ENCODE peak calls at places on chromosomes 7 and 10, in six cellular contexts. E is iPS DF 6.9, U is transverse colon, P is lower lobe of right lung, X is tibial nerve, C is colonic mucosa. I is an unnamed sample. For H3K9me3, the result is how much of the 10 kb centered on the place peaks cover.

GRCh38 chr10:73814896-73815718 is 3.7 kb upstream of the NDST2 start:
- DNase-seq in E (no peak), U (no peak), P (no peak), X (no peak), C (no peak), I (no peak)

GRCh38 chr10:102064868-102065560 is at the start of gene HPS6:
- DNase-seq in E (peak), U (peak), P (peak), X (peak), C (peak), I (peak)

GRCh38 chr10:75049316-75050285 is 61.9 kb upstream of the SAMD8 start:
- DNase-seq in E (no peak), U (no peak), P (no peak), X (no peak), C (no peak), I (no peak)

GRCh38 chr10:30701471-30702173 is 72.1 kb upstream of the LYZL2 start:
- DNase-seq in E (no peak), U (peak), P (no peak), X (no peak), C (peak), I (no peak)

GRCh38 chr7:18162653-18163052 is 135.0 kb upstream of the PRPS1L1 start:
- DNase-seq in E (no peak), U (no peak), P (no peak), X (no peak), C (no peak), I (no peak)

GRCh38 chr10:92124524-92125168 is 166.2 kb downstream of the CPEB3 start:
- DNase-seq in E (no peak), U (peak), P (no peak), X (no peak), C (peak), I (no peak)

GRCh38 chr7:105656922-105657521 is 75.7 kb upstream of the EFCAB10 start:
- DNase-seq in E (no peak), U (peak), P (no peak), X (peak), C (peak), I (no peak)

GRCh38 chr10:59829601-59830000 is 76.3 kb upstream of the MRLN start:
- DNase-seq in E (no peak), U (no peak), P (no peak), X (no peak), C (no peak), I (no peak)

GRCh38 chr7:155183655-155184054 is 113.5 kb downstream of the HTR5A start:
- DNase-seq in E (no peak), U (no peak), P (no peak), X (no peak), C (no peak), I (no peak)

GRCh38 chr10:121813857-121814256 is 114.0 kb downstream of the ATE1 start:
- DNase-seq in E (no peak), U (no peak), P (no peak), X (no peak), C (no peak), I (no peak)

GRCh38 chr10:96376483-96376882 is 17.7 kb upstream of the OPALIN start:
- DNase-seq in E (no peak), U (no peak), P (no peak), X (no peak), C (no peak), I (no peak)

GRCh38 chr10:1253476-1254353 is 197.5 kb downstream of the WDR37 start:
- DNase-seq in E (no peak), U (no peak), P (no peak), X (no peak), C (no peak), I (no peak)

GRCh38 chr10:77086081-77086480 is 551.5 kb downstream of the KCNMA1 start:
- DNase-seq in E (no peak), U (no peak), P (no peak), X (no peak), C (no peak), I (no peak)

GRCh38 chr10:78457804-78458483 is 424.3 kb downstream of the RPS24 start:
- DNase-seq in E (no peak), U (no peak), P (no peak), X (no peak), C (no peak), I (peak)

GRCh38 chr10:18204050-18204449 is 63.8 kb downstream of the CACNB2 start:
- DNase-seq in E (no peak), U (no peak), P (no peak), X (no peak), C (no peak), I (no peak)

GRCh38 chr7:5082806-5083205 is 37.1 kb downstream of the RBAK start:
- DNase-seq in E (no peak), U (no peak), P (no peak), X (no peak), C (no peak), I (no peak)

GRCh38 chr7:67301667-67302066 is 305.0 kb downstream of the TYW1 start:
- DNase-seq in E (no peak), U (no peak), P (no peak), X (no peak), C (no peak), I (no peak)

GRCh38 chr10:122060250-122060649 is 71.3 kb downstream of the TACC2 start:
- DNase-seq in E (no peak), U (peak), P (no peak), X (no peak), C (peak), I (no peak)

GRCh38 chr7:48426966-48427555 is 255.8 kb downstream of the ABCA13 start:
- DNase-seq in E (no peak), U (peak), P (no peak), X (no peak), C (peak), I (no peak)

GRCh38 chr10:31426425-31426824 is 107.4 kb downstream of the ZEB1 start:
- DNase-seq in E (no peak), U (no peak), P (no peak), X (no peak), C (no peak), I (no peak)

GRCh38 chr10:69285699-69286098 is 7.4 kb downstream of the HK1 start:
- DNase-seq in E (no peak), U (no peak), P (no peak), X (no peak), C (no peak), I (no peak)

GRCh38 chr7:79293655-79294142 is 159.8 kb downstream of the MAGI2 start:
- DNase-seq in E (no peak), U (peak), P (peak), X (no peak), C (peak), I (no peak)

GRCh38 chr7:13159467-13160184 is 472.2 kb downstream of the ARL4A start:
- DNase-seq in E (no peak), U (no peak), P (no peak), X (no peak), C (no peak), I (no peak)

GRCh38 chr10:137606-138005 is 2.4 kb downstream of the ZMYND11 start:
- DNase-seq in E (no peak), U (no peak), P (no peak), X (no peak), C (no peak), I (no peak)

GRCh38 chr7:15906436-15906835 is 220.0 kb upstream of the MEOX2 start:
- DNase-seq in E (no peak), U (no peak), P (peak), X (no peak), C (no peak), I (no peak)

GRCh38 chr10:90047243-90047729 is 345.9 kb downstream of the KIF20B start:
- DNase-seq in E (no peak), U (no peak), P (no peak), X (no peak), C (no peak), I (no peak)

GRCh38 chr10:80252296-80252887 is 37.1 kb downstream of the MAT1A start:
- DNase-seq in E (no peak), U (no peak), P (no peak), X (no peak), C (no peak), I (no peak)

GRCh38 chr10:83706120-83706519 is 433.2 kb upstream of the GHITM start:
- DNase-seq in E (no peak), U (no peak), P (no peak), X (no peak), C (no peak), I (no peak)

GRCh38 chr10:83706952-83707582 is 432.2 kb upstream of the GHITM start:
- DNase-seq in E (no peak), U (no peak), P (no peak), X (no peak), C (no peak), I (no peak)

GRCh38 chr10:83698899-83699298 is 440.4 kb upstream of the GHITM start:
- DNase-seq in E (no peak), U (no peak), P (no peak), X (no peak), C (no peak), I (no peak)

DNA sequence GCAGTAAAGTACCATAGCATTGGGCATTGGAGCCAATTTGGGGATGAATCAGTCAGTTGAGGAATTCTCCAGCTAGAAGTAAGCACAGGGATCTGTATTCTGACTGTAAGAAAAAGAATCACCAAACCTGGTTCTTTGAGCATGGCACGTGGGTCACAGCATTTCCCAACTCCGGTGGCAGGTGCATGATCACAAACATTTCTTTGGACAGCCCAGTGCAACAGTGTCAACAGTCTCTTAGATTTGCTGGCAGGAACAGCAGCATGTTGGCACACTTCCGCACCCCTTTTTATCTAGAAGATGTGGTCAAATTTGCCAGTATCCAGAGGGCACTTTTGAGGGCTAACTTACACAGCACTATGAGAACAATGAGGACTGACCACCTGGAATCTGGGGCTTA is 437.5 kb upstream of the GHITM start:
- DNase-seq in E (no peak), U (no peak), P (no peak), X (no peak), C (no peak), I (no peak)
- H3K9me3 ChIP-seq in E (under half), U (under half), P (under half), X (under half), C (under half), I (under half)

DNA sequence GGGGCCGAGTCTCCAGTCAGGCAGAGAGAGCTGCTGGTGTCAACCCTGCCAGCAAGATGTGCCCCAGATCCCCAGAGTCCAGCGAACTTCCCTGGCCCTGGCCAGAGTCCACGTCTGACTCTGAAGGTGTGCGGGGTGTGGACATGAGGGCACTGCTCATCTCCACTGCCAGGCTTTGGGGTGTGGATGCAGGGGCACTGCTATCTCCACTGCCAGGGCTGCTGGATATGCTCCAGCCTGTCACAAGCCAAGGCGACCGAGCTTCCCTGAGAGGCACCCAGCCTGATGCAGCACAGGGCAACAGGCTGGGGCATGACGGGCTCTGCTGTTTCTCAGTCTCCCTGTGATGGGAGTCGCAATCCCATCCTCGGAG is 596.8 kb downstream of the PTPRN2 start:
- DNase-seq in E (no peak), U (no peak), P (no peak), X (no peak), C (no peak), I (no peak)
- H3K9me3 ChIP-seq in E (under half), U (under half), P (under half), X (under half), C (under half), I (under half)

DNA sequence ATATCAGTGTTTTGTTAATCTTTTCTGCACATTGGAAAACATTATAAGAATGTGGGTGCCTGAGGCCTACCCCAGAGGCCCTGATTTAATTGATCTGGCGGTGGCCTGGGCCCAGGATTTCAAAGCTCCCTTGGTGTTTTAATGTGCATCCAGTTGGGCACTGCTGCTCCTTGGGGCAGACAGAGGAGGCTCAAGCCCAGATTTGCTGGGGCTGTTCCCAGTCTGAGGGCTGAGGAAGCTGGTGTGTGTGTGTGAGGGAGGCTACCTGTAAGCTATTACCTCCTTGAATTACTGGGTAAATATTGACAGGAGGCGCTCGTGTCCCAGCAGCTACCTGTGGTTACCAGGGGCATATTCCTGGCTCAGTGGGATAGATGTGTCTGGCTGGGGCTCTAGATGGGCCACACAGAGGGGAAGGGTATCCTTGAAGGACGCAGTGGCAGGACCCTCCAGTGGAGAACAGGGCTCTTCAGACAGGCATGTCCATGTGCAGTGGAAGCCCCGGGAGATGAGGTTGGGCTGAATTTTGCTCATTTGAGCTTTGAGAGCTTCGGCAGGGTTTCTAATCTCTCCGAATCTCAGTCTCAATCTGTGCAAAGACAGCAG is 975.4 kb upstream of the ZNF722 start:
- DNase-seq in E (no peak), U (no peak), P (no peak), X (no peak), C (no peak), I (no peak)
- H3K9me3 ChIP-seq in E (under half), U (under half), P (under half), X (half or more), C (under half), I (under half)

DNA sequence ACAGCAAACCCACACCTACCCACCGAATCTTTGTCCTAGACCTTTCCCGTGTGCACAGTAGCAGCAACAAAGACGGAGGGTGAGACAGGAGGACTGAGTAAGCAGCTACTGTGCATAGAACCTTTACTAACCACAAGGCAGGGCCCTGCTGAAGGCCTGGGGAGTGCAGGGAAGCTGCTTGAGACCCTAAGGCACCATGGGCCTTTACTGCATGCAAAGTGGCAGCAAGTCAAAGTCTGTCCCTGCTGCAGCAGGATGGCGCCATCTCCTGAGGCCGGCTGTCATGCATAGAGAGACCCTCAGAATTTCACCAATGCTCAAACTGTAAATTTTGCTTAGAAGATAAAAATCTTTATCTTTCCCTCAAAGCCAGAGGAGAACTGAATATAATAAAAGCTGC is 610.5 kb downstream of the ACTR3B start:
- DNase-seq in E (no peak), U (no peak), P (no peak), X (no peak), C (no peak), I (no peak)
- H3K9me3 ChIP-seq in E (under half), U (under half), P (under half), X (under half), C (under half), I (under half)

DNA sequence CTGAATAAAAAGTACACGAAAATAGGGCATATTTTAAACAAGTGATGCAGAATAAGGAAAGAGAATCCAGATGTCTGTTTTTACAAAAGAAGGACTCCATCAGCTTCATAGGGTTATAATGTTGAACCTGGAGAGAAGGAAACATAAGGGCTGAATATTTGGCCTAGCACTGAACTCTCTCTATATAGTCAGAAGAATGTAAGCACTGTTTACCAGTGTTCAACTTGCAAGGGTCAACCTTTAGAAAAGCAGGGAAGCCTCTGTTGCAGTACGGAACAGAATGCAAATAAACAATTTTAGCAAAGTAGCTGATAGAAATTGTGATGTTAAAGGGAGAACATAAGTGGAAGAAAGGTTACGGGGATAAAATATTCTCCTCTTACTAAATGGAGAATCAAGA is 16.2 kb downstream of the CDK6 start:
- DNase-seq in E (no peak), U (no peak), P (no peak), X (no peak), C (no peak), I (no peak)
- H3K9me3 ChIP-seq in E (under half), U (under half), P (under half), X (under half), C (under half), I (under half)

DNA sequence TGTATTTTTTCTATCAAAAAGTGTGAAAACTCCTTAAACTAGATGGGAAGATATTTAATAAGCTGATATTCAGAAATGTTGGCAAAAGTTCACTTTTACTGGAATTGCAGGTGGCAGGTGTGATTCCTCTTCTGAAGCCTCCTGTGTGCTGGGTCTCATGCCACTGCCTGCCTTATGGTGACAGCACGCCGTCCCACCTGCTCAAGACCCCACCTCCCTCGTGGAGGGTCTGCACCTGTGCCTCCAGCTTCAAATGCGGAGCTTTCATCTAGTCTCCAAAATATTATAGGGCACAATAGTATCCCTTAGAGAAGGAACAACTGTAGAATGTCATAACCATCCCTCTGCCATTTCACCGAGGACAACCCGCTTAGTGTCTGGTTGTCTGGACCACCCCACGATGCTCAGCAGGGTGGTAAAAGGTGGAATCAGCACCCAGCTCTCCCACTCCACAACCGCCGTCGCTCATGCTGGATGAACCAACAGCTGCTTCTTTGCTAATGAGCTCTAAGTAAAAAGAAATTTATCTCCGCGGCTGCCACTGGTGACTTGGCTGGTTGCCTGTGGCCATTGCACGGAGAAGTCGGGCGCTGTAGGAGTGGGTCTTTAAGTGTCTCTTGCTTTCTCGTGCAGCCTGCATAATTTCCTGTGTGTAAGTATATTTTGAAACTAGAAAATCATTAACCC is 119.3 kb upstream of the TCERG1L start:
- DNase-seq in E (no peak), U (no peak), P (no peak), X (no peak), C (no peak), I (no peak)
- H3K9me3 ChIP-seq in E (under half), U (under half), P (under half), X (under half), C (under half), I (under half)

DNA sequence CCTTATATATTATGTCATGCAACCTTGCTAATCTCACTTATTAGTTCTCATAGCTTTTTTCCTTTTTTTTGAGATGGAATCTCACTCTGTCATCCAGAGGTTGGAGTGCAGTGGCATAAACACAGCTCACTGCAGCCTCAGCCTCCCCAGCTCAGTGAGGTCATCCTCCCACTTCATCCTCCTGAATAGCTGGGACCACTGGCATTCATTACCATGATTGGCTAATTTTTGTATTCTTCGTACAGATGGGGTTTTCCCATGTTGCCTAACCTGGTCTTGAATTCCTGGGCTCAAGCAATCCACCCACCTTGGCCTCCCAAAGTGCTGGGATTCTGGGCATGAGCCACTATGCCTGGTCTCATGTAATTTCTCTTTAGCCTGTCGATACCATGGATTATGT is 89.1 kb upstream of the TRIM24 start:
- DNase-seq in E (no peak), U (no peak), P (no peak), X (no peak), C (no peak), I (no peak)
- H3K9me3 ChIP-seq in E (under half), U (under half), P (under half), X (under half), C (under half), I (under half)

I was measured in suprapubic skin.